ENCODE peak calls at places on chromosomes 4 and X, in four cellular contexts. One of them, this sample, is unnamed.

GRCh38 chrX:16123222-16123786 is at the start of gene GRPR:
- DNase-seq in neural progenitor cell: peak
- DNase-seq in CD8-positive, alpha-beta T cell: peak
- DNase-seq in astrocyte: peak
- DNase-seq in this sample: peak

GRCh38 chr4:171981185-171981584 is 168.0 kb downstream of the GALNTL6 start:
- DNase-seq in neural progenitor cell: peak
- DNase-seq in CD8-positive, alpha-beta T cell: no peak
- DNase-seq in astrocyte: no peak
- DNase-seq in this sample: no peak

GRCh38 chr4:6263541-6264540 is 5.8 kb upstream of the WFS1 start:
- DNase-seq in neural progenitor cell: peak
- DNase-seq in CD8-positive, alpha-beta T cell: no peak
- DNase-seq in astrocyte: peak
- DNase-seq in this sample: peak

GRCh38 chr4:1305261-1305711 is 15.6 kb downstream of the MAEA start:
- DNase-seq in neural progenitor cell: no peak
- DNase-seq in CD8-positive, alpha-beta T cell: no peak
- DNase-seq in astrocyte: no peak
- DNase-seq in this sample: no peak

GRCh38 chr4:32189130-32189529 is 1469.0 kb downstream of the PCDH7 start:
- DNase-seq in neural progenitor cell: no peak
- DNase-seq in CD8-positive, alpha-beta T cell: no peak
- DNase-seq in astrocyte: no peak
- DNase-seq in this sample: no peak

GRCh38 chr4:99811850-99812249 is 4.8 kb upstream of the DAPP1 start:
- DNase-seq in neural progenitor cell: peak
- DNase-seq in CD8-positive, alpha-beta T cell: no peak
- DNase-seq in astrocyte: no peak
- DNase-seq in this sample: peak

GRCh38 chrX:27728291-27728690 is 79.5 kb upstream of the MAGEB10 start:
- DNase-seq in neural progenitor cell: no peak
- DNase-seq in CD8-positive, alpha-beta T cell: no peak
- DNase-seq in astrocyte: peak
- DNase-seq in this sample: peak

GRCh38 chrX:48487362-48487785 is 11.4 kb downstream of the FTSJ1 start:
- DNase-seq in neural progenitor cell: no peak
- DNase-seq in CD8-positive, alpha-beta T cell: no peak
- DNase-seq in astrocyte: peak
- DNase-seq in this sample: peak

GRCh38 chrX:37423864-37424569 is 74.9 kb downstream of the PRRG1 start:
- DNase-seq in neural progenitor cell: no peak
- DNase-seq in CD8-positive, alpha-beta T cell: no peak
- DNase-seq in astrocyte: peak
- DNase-seq in this sample: peak

GRCh38 chr4:150664935-150665334 is 83.0 kb downstream of the MAB21L2 start:
- DNase-seq in neural progenitor cell: no peak
- DNase-seq in CD8-positive, alpha-beta T cell: no peak
- DNase-seq in astrocyte: peak
- DNase-seq in this sample: peak

GRCh38 chr4:139453371-139454110 is 380 bp upstream of the RAB33B start:
- DNase-seq in neural progenitor cell: peak
- DNase-seq in CD8-positive, alpha-beta T cell: peak
- DNase-seq in astrocyte: peak
- DNase-seq in this sample: peak

GRCh38 chr4:35463251-35463952 is 780.9 kb downstream of the ARAP2 start:
- DNase-seq in neural progenitor cell: peak
- DNase-seq in CD8-positive, alpha-beta T cell: no peak
- DNase-seq in astrocyte: no peak
- DNase-seq in this sample: no peak

GRCh38 chr4:43356786-43357185 is 464.3 kb downstream of the GRXCR1 start:
- DNase-seq in neural progenitor cell: no peak
- DNase-seq in CD8-positive, alpha-beta T cell: no peak
- DNase-seq in astrocyte: no peak
- DNase-seq in this sample: no peak

GRCh38 chr4:30821275-30821674 is 101.1 kb downstream of the PCDH7 start:
- DNase-seq in neural progenitor cell: no peak
- DNase-seq in CD8-positive, alpha-beta T cell: no peak
- DNase-seq in astrocyte: no peak
- DNase-seq in this sample: peak

GRCh38 chr4:95091272-95091671 is 333.5 kb downstream of the BMPR1B start:
- DNase-seq in neural progenitor cell: peak
- DNase-seq in CD8-positive, alpha-beta T cell: no peak
- DNase-seq in astrocyte: peak
- DNase-seq in this sample: peak

GRCh38 chrX:80876877-80877276 is 67.2 kb upstream of the BRWD3 start:
- DNase-seq in neural progenitor cell: peak
- DNase-seq in CD8-positive, alpha-beta T cell: no peak
- DNase-seq in astrocyte: peak
- DNase-seq in this sample: peak

GRCh38 chr4:100641326-100641725 is 123.5 kb upstream of the EMCN start:
- DNase-seq in neural progenitor cell: no peak
- DNase-seq in CD8-positive, alpha-beta T cell: no peak
- DNase-seq in astrocyte: no peak
- DNase-seq in this sample: no peak

GRCh38 chr4:51894246-51894645 is 51.3 kb downstream of the DCUN1D4 start:
- DNase-seq in neural progenitor cell: no peak
- DNase-seq in CD8-positive, alpha-beta T cell: no peak
- DNase-seq in astrocyte: peak
- DNase-seq in this sample: peak

GRCh38 chrX:131792789-131793462 is 230.2 kb upstream of the STK26 start:
- DNase-seq in neural progenitor cell: no peak
- DNase-seq in CD8-positive, alpha-beta T cell: peak
- DNase-seq in astrocyte: peak
- DNase-seq in this sample: no peak

GRCh38 chr4:86508436-86508835 is 85.7 kb upstream of the PTPN13 start:
- DNase-seq in neural progenitor cell: no peak
- DNase-seq in CD8-positive, alpha-beta T cell: no peak
- DNase-seq in astrocyte: peak
- DNase-seq in this sample: peak

GRCh38 chr4:74446193-74446868 is 1.4 kb downstream of the AREG start:
- DNase-seq in neural progenitor cell: no peak
- DNase-seq in CD8-positive, alpha-beta T cell: no peak
- DNase-seq in astrocyte: peak
- DNase-seq in this sample: peak

GRCh38 chrX:9578083-9578779 is 113.4 kb downstream of the TBL1X start:
- DNase-seq in neural progenitor cell: no peak
- DNase-seq in CD8-positive, alpha-beta T cell: no peak
- DNase-seq in astrocyte: no peak
- DNase-seq in this sample: no peak

GRCh38 chrX:48515842-48516241 is 5.8 kb upstream of the EBP start:
- DNase-seq in neural progenitor cell: no peak
- DNase-seq in CD8-positive, alpha-beta T cell: no peak
- DNase-seq in astrocyte: no peak
- DNase-seq in this sample: no peak

GRCh38 chrX:36909584-36909983 is 98.6 kb upstream of the FAM47C start:
- DNase-seq in neural progenitor cell: no peak
- DNase-seq in CD8-positive, alpha-beta T cell: no peak
- DNase-seq in astrocyte: no peak
- DNase-seq in this sample: no peak

GRCh38 chrX:132292753-132293152 is 73.5 kb upstream of the RAP2C start:
- DNase-seq in neural progenitor cell: peak
- DNase-seq in CD8-positive, alpha-beta T cell: peak
- DNase-seq in astrocyte: peak
- DNase-seq in this sample: peak

GRCh38 chr4:119050501-119051090 is 85.0 kb upstream of the MYOZ2 start:
- DNase-seq in neural progenitor cell: no peak
- DNase-seq in CD8-positive, alpha-beta T cell: no peak
- DNase-seq in astrocyte: peak
- DNase-seq in this sample: no peak

GRCh38 chr4:88610771-88611170 is 18.5 kb downstream of the HERC3 start:
- DNase-seq in neural progenitor cell: no peak
- DNase-seq in CD8-positive, alpha-beta T cell: no peak
- DNase-seq in astrocyte: peak
- DNase-seq in this sample: no peak

GRCh38 chr4:4637710-4638109 is 95.9 kb upstream of the STX18 start:
- DNase-seq in neural progenitor cell: no peak
- DNase-seq in CD8-positive, alpha-beta T cell: no peak
- DNase-seq in astrocyte: no peak
- DNase-seq in this sample: peak

GRCh38 chr4:7985072-7985471 is 45.4 kb upstream of the AFAP1 start:
- DNase-seq in neural progenitor cell: no peak
- DNase-seq in CD8-positive, alpha-beta T cell: no peak
- DNase-seq in astrocyte: no peak
- DNase-seq in this sample: no peak
- TF ChIP-seq CTCF in neural progenitor cell: no peak
- TF ChIP-seq CTCF in CD8-positive, alpha-beta T cell: no peak
- TF ChIP-seq CTCF in astrocyte: no peak
- TF ChIP-seq CTCF in this sample: no peak

DNA sequence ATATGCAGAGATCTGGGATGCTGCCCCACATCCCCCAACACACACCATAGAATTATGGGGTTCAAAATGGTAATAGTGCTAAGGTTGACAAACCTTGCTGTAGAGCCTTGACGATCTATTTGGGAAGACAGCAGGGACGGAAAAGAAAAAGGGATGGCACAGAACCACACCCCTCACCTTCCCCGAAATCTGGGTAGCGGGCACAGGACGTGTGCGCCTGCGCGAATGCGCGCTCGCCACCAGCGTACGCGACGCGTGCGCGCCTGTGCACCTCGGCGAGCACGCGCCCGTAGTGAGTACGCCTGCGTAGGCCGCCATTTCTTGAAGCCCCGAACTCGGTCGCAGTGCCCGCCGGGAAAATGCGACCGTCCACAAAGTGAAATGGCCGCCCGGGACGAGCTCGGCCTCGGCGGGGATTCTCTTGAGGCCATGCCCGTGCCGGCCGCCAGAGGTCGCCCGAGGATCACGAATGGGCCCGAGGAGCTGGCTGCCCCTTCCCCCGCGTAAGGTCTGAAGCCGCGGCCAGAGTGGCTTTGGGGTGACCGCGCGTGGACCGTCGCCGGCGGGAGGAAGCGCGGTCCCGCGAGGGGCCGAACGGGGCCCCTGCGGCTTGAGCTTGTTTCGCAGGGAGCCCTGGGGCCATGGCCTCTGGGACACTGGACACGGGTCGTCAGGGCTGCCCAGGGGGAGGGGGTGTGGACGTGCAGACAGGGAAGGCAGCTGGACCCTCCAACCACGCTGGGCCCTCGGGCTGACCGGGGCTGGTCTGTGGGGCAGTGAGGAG is 43.7 kb downstream of the ZNF185 start:
- DNase-seq in neural progenitor cell: peak
- DNase-seq in CD8-positive, alpha-beta T cell: peak
- DNase-seq in astrocyte: peak
- DNase-seq in this sample: peak
- H3K4me3 ChIP-seq in neural progenitor cell: peak
- H3K4me3 ChIP-seq in CD8-positive, alpha-beta T cell: peak
- H3K4me3 ChIP-seq in astrocyte: peak
- H3K4me3 ChIP-seq in this sample: peak

GRCh38 chrX:13805241-13805640 is 11.7 kb downstream of the GPM6B start:
- DNase-seq in neural progenitor cell: no peak
- DNase-seq in CD8-positive, alpha-beta T cell: no peak
- DNase-seq in astrocyte: no peak
- DNase-seq in this sample: no peak
- TF ChIP-seq CTCF in neural progenitor cell: no peak
- TF ChIP-seq CTCF in CD8-positive, alpha-beta T cell: no peak
- TF ChIP-seq CTCF in astrocyte: no peak
- TF ChIP-seq CTCF in this sample: no peak

DNA sequence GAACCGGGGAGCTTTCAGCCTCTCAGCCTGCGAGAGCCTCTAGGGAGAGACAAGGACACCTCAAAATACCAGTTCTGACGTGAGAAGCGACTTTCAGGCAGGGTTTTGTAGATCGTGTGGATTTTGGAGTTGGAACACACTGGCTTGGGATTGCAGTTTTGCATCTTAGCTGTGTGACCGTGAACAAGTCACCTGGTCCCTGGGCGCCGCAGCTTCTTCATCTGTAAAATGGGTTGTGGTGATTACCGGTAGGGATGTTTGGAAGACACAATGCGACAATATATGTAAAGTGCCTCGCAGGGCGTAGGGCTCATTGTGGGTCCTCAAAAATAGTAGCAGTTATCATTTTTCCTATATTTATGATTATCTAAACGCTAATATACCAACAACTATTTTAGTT is 43.7 kb upstream of the STOX2 start:
- DNase-seq in neural progenitor cell: no peak
- DNase-seq in CD8-positive, alpha-beta T cell: no peak
- DNase-seq in astrocyte: no peak
- DNase-seq in this sample: no peak
- H3K4me3 ChIP-seq in neural progenitor cell: no peak
- H3K4me3 ChIP-seq in CD8-positive, alpha-beta T cell: no peak
- H3K4me3 ChIP-seq in astrocyte: no peak
- H3K4me3 ChIP-seq in this sample: no peak

GRCh38 chr4:3465698-3466671 is 2.9 kb downstream of the DOK7 start:
- DNase-seq in neural progenitor cell: peak
- DNase-seq in CD8-positive, alpha-beta T cell: no peak
- DNase-seq in astrocyte: no peak
- DNase-seq in this sample: no peak
- TF ChIP-seq CTCF in neural progenitor cell: peak
- TF ChIP-seq CTCF in CD8-positive, alpha-beta T cell: no peak
- TF ChIP-seq CTCF in astrocyte: no peak
- TF ChIP-seq CTCF in this sample: peak

GRCh38 chr4:185730387-185730786 is 81.6 kb downstream of the SORBS2 start:
- DNase-seq in neural progenitor cell: peak
- DNase-seq in CD8-positive, alpha-beta T cell: no peak
- DNase-seq in astrocyte: peak
- DNase-seq in this sample: peak
- H3K4me3 ChIP-seq in neural progenitor cell: no peak
- H3K4me3 ChIP-seq in CD8-positive, alpha-beta T cell: no peak
- H3K4me3 ChIP-seq in astrocyte: no peak
- H3K4me3 ChIP-seq in this sample: no peak